ENCODE peak calls at places on chromosomes 2 and 18, in four cellular contexts. N, L, C and T are unnamed samples.

GRCh38 chr2:223008162-223008561 is 43.8 kb upstream of the KCNE4 start:
- DNase-seq in L (no peak), N (no peak), C (no peak), T (no peak)

GRCh38 chr18:73778052-73778395 is 369.6 kb downstream of the FBXO15 start:
- DNase-seq in C (no peak), L (no peak), N (no peak), T (no peak)

GRCh38 chr18:75915941-75916640 is 488.6 kb upstream of the SMIM21 start:
- DNase-seq in C (no peak), L (no peak), N (peak), T (peak)

GRCh38 chr2:210762604-210763588 is 206.5 kb downstream of the CPS1 start:
- DNase-seq in L (no peak), C (no peak), N (no peak), T (no peak)

GRCh38 chr2:16739778-16740581 is 74.3 kb upstream of the CYRIA start:
- DNase-seq in C (no peak), N (no peak), L (no peak), T (no peak)

GRCh38 chr2:2647156-2647555 is 316.1 kb upstream of the MYT1L start:
- DNase-seq in L (no peak), N (no peak), C (no peak), T (no peak)

GRCh38 chr2:239444626-239445625 is 44.1 kb upstream of the HDAC4 start:
- DNase-seq in N (peak), C (no peak), L (no peak), T (peak)

GRCh38 chr2:232556426-232556825 is 5.9 kb downstream of the EIF4E2 start:
- DNase-seq in N (no peak), C (no peak), L (no peak), T (no peak)

GRCh38 chr2:64595397-64596160 is 58.1 kb downstream of the SERTAD2 start:
- DNase-seq in C (no peak), N (peak), L (no peak), T (peak)

GRCh38 chr2:239002960-239003932 is 155.4 kb downstream of the TWIST2 start:
- DNase-seq in C (no peak), N (no peak), L (no peak), T (no peak)

GRCh38 chr18:12638634-12639124 is 19.2 kb downstream of the SPIRE1 start:
- DNase-seq in C (no peak), N (no peak), L (no peak), T (no peak)

GRCh38 chr2:64698668-64699444 is 45.1 kb upstream of the SERTAD2 start:
- DNase-seq in L (peak), N (no peak), C (no peak), T (no peak)

GRCh38 chr18:55503167-55503820 is 84.7 kb downstream of the TCF4 start:
- DNase-seq in C (no peak), L (no peak), N (no peak), T (no peak)

GRCh38 chr2:178324072-178324471 is 126.9 kb downstream of the PRKRA start:
- DNase-seq in L (no peak), N (peak), C (no peak), T (no peak)